ENCODE peak calls at places on chromosome 20, in five cellular contexts. One of them, this sample, is unnamed. For H3K36me3, the result is how much of the 10 kb centered on the place peaks cover.

GRCh38 chr20:57629976-57630525 is 9.8 kb upstream of the ZBP1 start:
- DNase-seq in tibial nerve: no peak
- DNase-seq in upper lobe of left lung: no peak
- DNase-seq in WERI-Rb-1: no peak
- DNase-seq in GM12878: no peak
- DNase-seq in this sample: no peak

GRCh38 chr20:44447827-44448419 is 27.8 kb upstream of the TTPAL start:
- DNase-seq in GM12878: no peak
- DNase-seq in tibial nerve: no peak
- DNase-seq in WERI-Rb-1: no peak
- DNase-seq in upper lobe of left lung: no peak
- DNase-seq in this sample: no peak

GRCh38 chr20:16260911-16261310 is 312.3 kb downstream of the KIF16B start:
- DNase-seq in GM12878: no peak
- DNase-seq in upper lobe of left lung: no peak
- DNase-seq in tibial nerve: no peak
- DNase-seq in WERI-Rb-1: no peak
- DNase-seq in this sample: no peak

GRCh38 chr20:47295921-47296426 is 60.5 kb downstream of the ZMYND8 start:
- DNase-seq in GM12878: no peak
- DNase-seq in tibial nerve: no peak
- DNase-seq in upper lobe of left lung: no peak
- DNase-seq in WERI-Rb-1: no peak
- DNase-seq in this sample: no peak

GRCh38 chr20:31719644-31720485 is 2.8 kb downstream of the BCL2L1 start:
- DNase-seq in GM12878: no peak
- DNase-seq in upper lobe of left lung: no peak
- DNase-seq in WERI-Rb-1: no peak
- DNase-seq in tibial nerve: no peak
- DNase-seq in this sample: no peak

GRCh38 chr20:14189794-14190402 is 147.5 kb downstream of the FLRT3 start:
- DNase-seq in upper lobe of left lung: no peak
- DNase-seq in GM12878: no peak
- DNase-seq in tibial nerve: no peak
- DNase-seq in WERI-Rb-1: no peak
- DNase-seq in this sample: no peak

GRCh38 chr20:1652960-1653359 is 4.6 kb downstream of the SIRPG start:
- DNase-seq in WERI-Rb-1: no peak
- DNase-seq in upper lobe of left lung: no peak
- DNase-seq in GM12878: no peak
- DNase-seq in tibial nerve: no peak
- DNase-seq in this sample: no peak

GRCh38 chr20:25324412-25324811 is 66.2 kb downstream of the ABHD12 start:
- DNase-seq in WERI-Rb-1: no peak
- DNase-seq in upper lobe of left lung: no peak
- DNase-seq in GM12878: no peak
- DNase-seq in tibial nerve: peak
- DNase-seq in this sample: no peak

GRCh38 chr20:35111141-35111888 is 18.7 kb upstream of the TRPC4AP start:
- DNase-seq in GM12878: no peak
- DNase-seq in WERI-Rb-1: no peak
- DNase-seq in tibial nerve: no peak
- DNase-seq in upper lobe of left lung: no peak
- DNase-seq in this sample: no peak

GRCh38 chr20:41005361-41005729 is 23.3 kb upstream of the TOP1 start:
- DNase-seq in GM12878: no peak
- DNase-seq in upper lobe of left lung: no peak
- DNase-seq in WERI-Rb-1: no peak
- DNase-seq in tibial nerve: peak
- DNase-seq in this sample: no peak

GRCh38 chr20:36645353-36645752 is 643 bp downstream of the SLA2 start:
- DNase-seq in upper lobe of left lung: no peak
- DNase-seq in tibial nerve: no peak
- DNase-seq in WERI-Rb-1: no peak
- DNase-seq in GM12878: no peak
- DNase-seq in this sample: no peak

GRCh38 chr20:24723953-24724352 is 225.1 kb upstream of the CST7 start:
- DNase-seq in GM12878: no peak
- DNase-seq in tibial nerve: no peak
- DNase-seq in upper lobe of left lung: no peak
- DNase-seq in WERI-Rb-1: no peak
- DNase-seq in this sample: no peak

GRCh38 chr20:64255361-64256281 is at the start of gene PCMTD2:
- DNase-seq in GM12878: peak
- DNase-seq in WERI-Rb-1: peak
- DNase-seq in tibial nerve: peak
- DNase-seq in upper lobe of left lung: peak
- DNase-seq in this sample: peak

GRCh38 chr20:19376451-19376971 is 164.1 kb downstream of the SLC24A3 start:
- DNase-seq in WERI-Rb-1: no peak
- DNase-seq in GM12878: no peak
- DNase-seq in upper lobe of left lung: no peak
- DNase-seq in tibial nerve: no peak
- DNase-seq in this sample: no peak

GRCh38 chr20:59787186-59787890 is 146.1 kb downstream of the SYCP2 start:
- DNase-seq in GM12878: no peak
- DNase-seq in WERI-Rb-1: no peak
- DNase-seq in tibial nerve: peak
- DNase-seq in upper lobe of left lung: no peak
- DNase-seq in this sample: no peak

GRCh38 chr20:35539756-35540212 is 2.1 kb upstream of the ERGIC3 start:
- DNase-seq in GM12878: peak
- DNase-seq in upper lobe of left lung: no peak
- DNase-seq in WERI-Rb-1: peak
- DNase-seq in tibial nerve: peak
- DNase-seq in this sample: no peak

GRCh38 chr20:21251278-21251677 is 51.9 kb upstream of the XRN2 start:
- DNase-seq in WERI-Rb-1: no peak
- DNase-seq in GM12878: no peak
- DNase-seq in tibial nerve: no peak
- DNase-seq in upper lobe of left lung: no peak
- DNase-seq in this sample: no peak

GRCh38 chr20:6767536-6768227 is at the start of gene BMP2:
- DNase-seq in GM12878: no peak
- DNase-seq in tibial nerve: peak
- DNase-seq in upper lobe of left lung: peak
- DNase-seq in WERI-Rb-1: peak
- DNase-seq in this sample: no peak

GRCh38 chr20:23141016-23141415 is 54.9 kb upstream of the CD93 start:
- DNase-seq in tibial nerve: no peak
- DNase-seq in GM12878: no peak
- DNase-seq in WERI-Rb-1: no peak
- DNase-seq in upper lobe of left lung: no peak
- DNase-seq in this sample: no peak

GRCh38 chr20:8144282-8145245 is 12.5 kb downstream of the PLCB1 start:
- DNase-seq in WERI-Rb-1: no peak
- DNase-seq in upper lobe of left lung: no peak
- DNase-seq in tibial nerve: no peak
- DNase-seq in GM12878: no peak
- DNase-seq in this sample: no peak

GRCh38 chr20:2365666-2366065 is 15.0 kb upstream of the TGM6 start:
- DNase-seq in tibial nerve: no peak
- DNase-seq in GM12878: no peak
- DNase-seq in upper lobe of left lung: no peak
- DNase-seq in WERI-Rb-1: no peak
- DNase-seq in this sample: no peak

GRCh38 chr20:48673485-48673884 is 154.3 kb downstream of the PREX1 start:
- DNase-seq in upper lobe of left lung: no peak
- DNase-seq in GM12878: no peak
- DNase-seq in WERI-Rb-1: no peak
- DNase-seq in tibial nerve: no peak
- DNase-seq in this sample: no peak

DNA sequence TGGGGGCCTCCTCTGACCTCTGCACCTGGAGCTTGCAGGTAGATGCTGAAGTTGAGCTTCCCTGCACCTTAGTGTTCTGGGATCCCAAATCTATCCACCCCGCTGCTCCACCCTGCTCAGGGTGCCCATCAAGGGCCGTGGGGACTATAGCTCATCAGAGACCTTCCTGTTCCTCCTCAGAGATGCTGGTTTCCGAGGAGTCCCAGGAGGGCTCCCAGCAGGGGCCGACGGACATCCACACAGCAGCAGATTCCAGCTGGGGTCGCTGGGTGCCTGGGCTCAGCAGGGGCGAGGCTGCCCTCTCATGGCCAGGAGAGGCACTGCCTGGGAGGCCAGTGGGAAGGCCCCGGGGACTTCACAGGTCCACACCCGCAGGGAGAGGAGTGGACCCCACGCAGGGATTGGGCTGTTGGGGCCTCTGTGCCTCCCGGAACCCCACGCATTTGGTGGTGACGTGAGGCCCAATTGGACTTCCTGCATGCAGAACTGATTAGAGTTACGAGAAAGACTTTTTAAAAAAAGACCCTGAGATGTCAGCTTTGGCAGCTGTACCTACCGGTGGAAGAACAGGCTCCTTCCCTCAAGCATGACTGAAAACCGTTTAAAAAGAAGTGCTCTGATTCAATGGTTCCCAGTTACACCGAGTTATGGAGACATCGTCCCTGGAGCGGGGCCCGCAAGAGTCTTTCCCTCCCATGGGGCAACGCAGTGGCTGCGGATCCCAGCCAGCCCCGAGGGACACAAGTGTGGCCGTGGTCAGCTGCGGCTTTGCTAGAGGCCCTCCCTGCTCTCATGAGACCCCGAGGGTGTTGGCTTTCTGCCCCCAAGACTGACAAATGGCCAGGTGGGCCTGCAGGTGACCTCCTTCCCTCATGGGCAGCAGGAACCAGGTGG is 25.3 kb upstream of the SLCO4A1 start:
- DNase-seq in GM12878: no peak
- DNase-seq in WERI-Rb-1: peak
- DNase-seq in upper lobe of left lung: peak
- DNase-seq in tibial nerve: peak
- DNase-seq in this sample: peak
- H3K27ac ChIP-seq in GM12878: peak
- H3K27ac ChIP-seq in WERI-Rb-1: no peak
- H3K27ac ChIP-seq in upper lobe of left lung: peak
- H3K27ac ChIP-seq in tibial nerve: peak
- H3K27ac ChIP-seq in this sample: no peak

DNA sequence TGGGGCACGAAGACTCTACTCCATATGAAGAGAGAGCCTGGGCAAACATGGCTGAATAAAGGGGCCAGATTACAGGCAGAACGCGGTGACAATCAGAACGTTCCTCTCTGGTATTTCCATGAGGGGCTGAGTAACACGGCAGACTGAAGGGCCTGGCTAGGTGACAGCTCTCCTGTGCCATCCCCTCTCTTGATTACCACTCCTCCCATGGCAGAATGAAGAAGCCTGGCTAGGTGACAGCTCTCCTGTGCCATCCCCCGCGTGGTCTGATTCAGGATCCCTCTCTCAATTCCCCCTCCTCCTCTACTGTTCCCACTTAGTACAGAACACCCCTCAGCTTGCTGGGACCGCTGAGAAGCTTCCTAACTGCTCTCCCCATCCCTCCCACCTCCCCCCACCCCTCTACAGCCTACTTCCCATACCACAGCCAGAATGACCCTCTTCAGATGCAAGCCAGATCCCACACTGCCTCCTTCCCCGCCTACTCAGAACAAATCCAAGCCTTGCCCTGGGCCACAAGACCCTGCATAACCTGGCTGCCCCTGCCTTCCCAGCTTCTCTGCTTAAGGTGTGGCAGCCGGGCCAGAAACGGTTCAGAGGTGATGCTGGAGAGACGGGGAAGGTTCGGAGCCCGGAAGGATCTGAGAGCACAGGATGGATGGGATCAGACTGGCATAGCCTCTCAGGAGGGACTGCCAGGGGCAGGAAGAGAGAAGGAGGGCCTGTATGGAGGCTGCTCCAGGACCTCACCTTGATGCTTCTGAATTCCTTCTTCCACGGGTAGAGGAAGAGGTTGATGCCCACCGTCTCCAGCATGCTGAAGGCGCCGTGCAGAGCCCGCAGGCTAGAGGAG is 7.7 kb downstream of the SPATA2 start:
- DNase-seq in GM12878: no peak
- DNase-seq in upper lobe of left lung: no peak
- DNase-seq in WERI-Rb-1: no peak
- DNase-seq in tibial nerve: no peak
- DNase-seq in this sample: no peak
- H3K36me3 ChIP-seq in GM12878: under half
- H3K36me3 ChIP-seq in upper lobe of left lung: half or more
- H3K36me3 ChIP-seq in WERI-Rb-1: half or more
- H3K36me3 ChIP-seq in tibial nerve: under half
- H3K36me3 ChIP-seq in this sample: under half

DNA sequence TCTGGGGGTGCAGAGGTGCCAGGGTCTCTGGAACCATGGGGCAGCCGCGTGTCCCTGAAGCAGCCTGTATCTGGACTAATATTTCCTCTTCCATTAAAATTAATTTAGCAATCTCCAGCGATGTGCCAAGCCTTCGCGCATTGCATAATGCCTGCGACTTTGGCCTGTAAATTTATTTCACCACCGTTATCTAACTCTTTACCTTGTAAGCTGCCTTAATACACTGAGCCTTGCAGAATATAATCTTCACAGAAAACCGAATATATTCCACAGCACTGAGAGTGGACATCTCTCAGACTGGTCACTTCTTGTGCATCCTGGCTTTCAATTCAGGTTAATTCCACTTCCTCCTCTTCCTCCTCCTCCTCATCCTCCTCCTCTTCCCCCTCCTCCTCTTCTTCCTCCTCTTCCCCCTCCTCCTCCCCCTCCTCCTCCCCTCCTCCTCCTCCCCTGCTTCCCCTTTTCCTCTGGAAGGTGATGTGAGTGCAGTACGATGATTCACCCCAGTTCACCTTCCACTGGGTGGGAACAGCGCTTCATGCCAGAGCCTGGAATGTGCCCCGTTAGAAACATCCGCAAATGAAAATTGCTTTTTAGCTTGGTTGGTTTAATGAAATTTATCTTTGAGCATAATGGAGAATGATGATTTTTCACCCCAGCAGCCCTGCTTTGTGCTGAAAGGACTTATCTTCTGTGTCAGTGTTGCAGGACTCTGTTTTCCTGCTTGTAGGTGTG is 101.4 kb downstream of the CDH4 start:
- DNase-seq in tibial nerve: no peak
- DNase-seq in WERI-Rb-1: no peak
- DNase-seq in upper lobe of left lung: no peak
- DNase-seq in GM12878: no peak
- DNase-seq in this sample: no peak
- H3K27ac ChIP-seq in tibial nerve: no peak
- H3K27ac ChIP-seq in WERI-Rb-1: no peak
- H3K27ac ChIP-seq in upper lobe of left lung: no peak
- H3K27ac ChIP-seq in GM12878: no peak
- H3K27ac ChIP-seq in this sample: no peak

DNA sequence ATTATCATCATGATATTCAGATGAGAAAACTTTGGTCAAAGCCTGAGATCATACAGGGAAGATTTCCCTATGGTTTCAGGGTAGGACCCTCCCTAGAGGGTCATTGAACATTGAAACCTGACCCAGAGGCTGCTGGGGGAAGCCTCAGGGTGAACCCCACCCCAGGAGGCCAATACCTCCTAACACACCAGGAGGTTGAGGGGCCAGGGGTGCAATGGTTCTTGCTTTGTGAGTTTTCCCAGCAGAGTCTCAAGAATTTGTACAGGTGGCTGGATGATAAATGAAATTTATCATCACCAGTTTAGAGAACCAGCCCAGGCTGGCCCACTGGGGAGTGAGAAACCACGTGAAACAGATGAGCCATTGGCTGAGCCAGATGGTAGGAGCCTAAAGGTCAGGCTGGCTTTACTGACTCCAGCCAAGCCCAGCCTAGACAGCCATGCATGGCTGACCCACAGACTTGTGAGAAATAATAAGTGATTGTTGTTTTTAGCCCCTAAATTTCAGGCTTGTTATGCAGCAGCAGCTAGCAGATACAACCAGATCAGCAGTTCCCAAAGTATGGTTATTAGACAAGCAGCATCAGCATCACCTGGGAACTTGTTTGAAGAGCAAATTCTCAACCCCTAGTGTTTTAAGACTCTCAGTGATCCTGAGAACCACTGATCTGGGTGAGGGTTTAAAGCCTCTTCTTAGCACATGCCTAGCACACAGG is 15.0 kb downstream of the TGM2 start:
- DNase-seq in tibial nerve: no peak
- DNase-seq in WERI-Rb-1: no peak
- DNase-seq in GM12878: no peak
- DNase-seq in upper lobe of left lung: no peak
- DNase-seq in this sample: no peak
- H3K36me3 ChIP-seq in tibial nerve: under half
- H3K36me3 ChIP-seq in WERI-Rb-1: under half
- H3K36me3 ChIP-seq in GM12878: under half
- H3K36me3 ChIP-seq in upper lobe of left lung: half or more
- H3K36me3 ChIP-seq in this sample: under half

This sample was measured in effector memory CD4-positive, alpha-beta T cell.